ENCODE peak calls at places on chromosomes 11 and 22, in five cellular contexts. L is non-pigmented ciliary epithelial cell; K is amygdala; O is CD8-positive, alpha-beta T cell; X is stimulated activated CD4-positive, alpha-beta T cell treated with anti-CD3 and anti-CD28 coated beads, Interleukin-1b, Interleukin-23, amount 100 ng/mL, for 24 hours. J is an unnamed sample.

GRCh38 chr11:61737131-61737530 is 15.3 kb upstream of the MYRF start:
- DNase-seq in L (no peak), O (no peak), K (no peak), X (no peak), J (no peak)

GRCh38 chr22:42902875-42903510 is 45.9 kb upstream of the ARFGAP3 start:
- DNase-seq in K (no peak), L (no peak), X (no peak), O (no peak), J (no peak)

GRCh38 chr22:40276877-40277823 is 69.2 kb upstream of the ADSL start:
- DNase-seq in L (peak; percentile 17), X (no peak), O (no peak), K (no peak), J (no peak)

GRCh38 chr11:132408877-132409276 is 1038.5 kb downstream of the NTM start:
- DNase-seq in X (no peak), K (no peak), O (no peak), L (no peak), J (no peak)

GRCh38 chr22:42978453-42979103 is 36.4 kb downstream of the PACSIN2 start:
- DNase-seq in L (no peak), K (no peak), X (no peak), O (no peak), J (no peak)

GRCh38 chr11:87036756-87037449 is 831 bp upstream of the TMEM135 start:
- DNase-seq in O (no peak), K (no peak), L (no peak), X (no peak), J (no peak)

GRCh38 chr22:41429232-41429945 is 17.2 kb downstream of the TOB2 start:
- DNase-seq in X (no peak), O (no peak), K (no peak), L (no peak), J (no peak)

GRCh38 chr11:46947399-46948077 is 11.0 kb downstream of the CSTPP1 start:
- DNase-seq in O (no peak), L (no peak), K (no peak), X (no peak), J (no peak)

GRCh38 chr11:115179647-115180046 is 324.6 kb downstream of the CADM1 start:
- DNase-seq in L (no peak), O (no peak), K (no peak), X (no peak), J (no peak)

GRCh38 chr11:1077033-1077416 is 2.4 kb downstream of the MUC2 start:
- DNase-seq in X (no peak), K (no peak), O (no peak), L (no peak), J (no peak)

GRCh38 chr11:61041755-61042518 is 60.4 kb upstream of the CD5 start:
- DNase-seq in X (peak; percentile 71), K (no peak), L (no peak), O (peak; percentile 94), J (no peak)

GRCh38 chr11:16312242-16312641 is 44.1 kb downstream of the SOX6 start:
- DNase-seq in O (no peak), K (no peak), L (no peak), X (no peak), J (no peak)

GRCh38 chr22:50281957-50282356 is 11.8 kb upstream of the MAPK11 start:
- DNase-seq in O (no peak), K (no peak), L (no peak), X (no peak), J (no peak)

GRCh38 chr22:44729391-44730012 is 22.9 kb upstream of the ARHGAP8 start:
- DNase-seq in L (no peak), K (peak; percentile 79), O (no peak), X (no peak), J (no peak)

GRCh38 chr11:134578807-134579708 is 167.0 kb upstream of the B3GAT1 start:
- DNase-seq in O (no peak), X (no peak), K (no peak), L (no peak), J (no peak)

GRCh38 chr11:68798221-68798813 is 43.4 kb downstream of the CPT1A start:
- DNase-seq in O (peak; percentile 48), L (no peak), X (peak; percentile 16), K (no peak), J (no peak)

GRCh38 chr11:65356394-65356972 is 1.9 kb downstream of the TIGD3 start:
- DNase-seq in O (no peak), L (no peak), K (no peak), X (no peak), J (no peak)

GRCh38 chr22:35581023-35581413 is 36.1 kb downstream of the MB start:
- DNase-seq in X (no peak), O (no peak), K (no peak), L (no peak), J (no peak)

GRCh38 chr11:132519226-132519860 is 1013.0 kb downstream of the OPCML start:
- DNase-seq in L (no peak), K (no peak), X (no peak), O (no peak), J (no peak)

GRCh38 chr11:73317373-73317772 is 9.3 kb downstream of the ARHGEF17 start:
- DNase-seq in X (no peak), L (no peak), O (no peak), K (peak; percentile 79), J (no peak)

GRCh38 chr11:46373787-46374740 is 7.4 kb upstream of the MDK start:
- DNase-seq in X (no peak), O (peak; percentile 6), K (no peak), L (no peak), J (no peak)

GRCh38 chr11:15073361-15074205 is at the start of gene CALCB:
- DNase-seq in L (no peak), X (peak; percentile 14), K (peak; percentile 32), O (no peak), J (no peak)

GRCh38 chr11:111934301-111934700 is 2.8 kb upstream of the DIXDC1 start:
- DNase-seq in K (no peak), L (no peak), X (no peak), O (no peak), J (no peak)

GRCh38 chr11:119153049-119153818 is 4.4 kb downstream of the ABCG4 start:
- DNase-seq in X (no peak), L (no peak), O (no peak), K (no peak), J (no peak)

GRCh38 chr11:74460481-74461154 is 6.7 kb downstream of the KCNE3 start:
- DNase-seq in L (no peak), K (no peak), O (no peak), X (no peak), J (peak; percentile 59)

GRCh38 chr22:46833228-46833627 is 70.8 kb downstream of the TBC1D22A start:
- DNase-seq in O (no peak), K (no peak), X (no peak), L (no peak), J (no peak)

GRCh38 chr11:130549393-130549999 is 101.1 kb downstream of the ADAMTS15 start:
- DNase-seq in O (no peak), X (no peak), L (no peak), K (no peak), J (no peak)

GRCh38 chr11:4134844-4135243 is 40.2 kb downstream of the RRM1 start:
- DNase-seq in K (no peak), O (no peak), X (no peak), L (peak; percentile 31), J (no peak)

GRCh38 chr22:48098243-48098935 is 1335.9 kb downstream of the TBC1D22A start:
- DNase-seq in K (no peak), O (no peak), X (no peak), L (no peak), J (peak; percentile 44)

GRCh38 chr22:42641801-42642413 is 1.5 kb upstream of the ATP5MGL start:
- DNase-seq in O (no peak), X (no peak), K (no peak), L (no peak), J (no peak)

GRCh38 chr22:17785185-17786184 is 11.2 kb upstream of the BID start:
- DNase-seq in K (peak; percentile 31), L (no peak), X (peak; percentile 57), O (peak; percentile 76), J (no peak)

GRCh38 chr11:34613462-34614183 is 7.3 kb upstream of the EHF start:
- DNase-seq in X (no peak), O (no peak), K (no peak), L (no peak), J (no peak)

J was measured in SIG-M5.